ENCODE peak calls at places on chromosomes 11 and 22, in eight cellular contexts. F, S, Q, E, D, V, O and C are unnamed samples.

GRCh38 chr22:46090631-46091201 is 59.6 kb upstream of the PPARA start:
- DNase-seq in D (no peak), E (peak), S (no peak), O (peak), Q (no peak), F (no peak), V (peak), C (no peak)

GRCh38 chr11:48066881-48067800 is 86.8 kb downstream of the PTPRJ start:
- DNase-seq in D (no peak), O (no peak), Q (no peak), E (peak), F (peak), V (no peak), S (no peak), C (no peak)

GRCh38 chr22:36736701-36737320 is 33.3 kb upstream of the CACNG2 start:
- DNase-seq in F (no peak), D (no peak), S (no peak), Q (no peak), O (no peak), V (no peak), E (no peak), C (no peak)

GRCh38 chr11:86014221-86014620 is 54.7 kb downstream of the PICALM start:
- DNase-seq in D (no peak), E (no peak), S (no peak), F (no peak), O (no peak), Q (no peak), V (no peak), C (no peak)

GRCh38 chr11:107736546-107736945 is 24.7 kb upstream of the SLN start:
- DNase-seq in Q (no peak), S (no peak), V (no peak), D (no peak), E (no peak), F (no peak), O (no peak), C (no peak)

GRCh38 chr11:65026810-65027209 is 429 bp upstream of the SNX15 start:
- DNase-seq in O (peak), F (no peak), Q (no peak), S (no peak), V (no peak), D (no peak), E (no peak), C (no peak)

GRCh38 chr22:39405346-39406085 is 5.9 kb downstream of the TAB1 start:
- DNase-seq in Q (no peak), S (no peak), D (no peak), E (peak), O (peak), F (peak), V (peak), C (no peak)

GRCh38 chr11:10526974-10527918 is 13.7 kb downstream of the RNF141 start:
- DNase-seq in E (no peak), Q (no peak), D (peak), O (peak), S (no peak), F (no peak), V (no peak), C (no peak)

GRCh38 chr22:47291565-47292495 is 529.4 kb downstream of the TBC1D22A start:
- DNase-seq in V (peak), D (no peak), Q (no peak), S (no peak), F (no peak), O (no peak), E (no peak), C (no peak)

GRCh38 chr11:94129505-94130335 is 1.1 kb downstream of the PANX1 start:
- DNase-seq in O (peak), V (peak), S (peak), E (no peak), Q (peak), D (no peak), F (no peak), C (no peak)

GRCh38 chr11:95296621-95297025 is 65.6 kb upstream of the SESN3 start:
- DNase-seq in Q (no peak), D (no peak), S (no peak), F (no peak), V (no peak), E (no peak), O (no peak), C (no peak)

GRCh38 chr11:127003260-127003981 is 2.9 kb upstream of the KIRREL3 start:
- DNase-seq in D (peak), S (no peak), E (no peak), F (no peak), Q (no peak), V (no peak), O (peak), C (no peak)

GRCh38 chr22:36028646-36029405 is at the start of gene RBFOX2:
- DNase-seq in F (peak), V (peak), S (peak), E (peak), D (peak), O (peak), Q (peak), C (peak)

GRCh38 chr22:45507798-45508197 is 5.1 kb downstream of the FBLN1 start:
- DNase-seq in S (no peak), Q (no peak), E (no peak), V (no peak), D (no peak), O (no peak), F (no peak), C (no peak)

GRCh38 chr11:118928870-118929495 is 3.3 kb upstream of the BCL9L start:
- DNase-seq in V (no peak), Q (no peak), O (peak), S (no peak), D (peak), E (peak), F (peak), C (no peak)

GRCh38 chr22:19131685-19132015 is 542 bp downstream of the TSSK2 start:
- DNase-seq in O (no peak), D (no peak), F (no peak), E (no peak), Q (no peak), V (no peak), S (no peak), C (no peak)

GRCh38 chr22:19128946-19129727 is 2.0 kb upstream of the TSSK2 start:
- DNase-seq in Q (no peak), D (no peak), V (no peak), E (no peak), F (no peak), O (no peak), S (no peak), C (no peak)

GRCh38 chr22:19128009-19128401 is 3.1 kb upstream of the TSSK2 start:
- DNase-seq in V (no peak), D (no peak), O (no peak), E (no peak), Q (no peak), S (no peak), F (no peak), C (no peak)

GRCh38 chr22:19130959-19131684 is at the start of gene TSSK2:
- DNase-seq in V (no peak), O (no peak), F (no peak), E (no peak), Q (no peak), S (no peak), D (no peak), C (no peak)

DNA sequence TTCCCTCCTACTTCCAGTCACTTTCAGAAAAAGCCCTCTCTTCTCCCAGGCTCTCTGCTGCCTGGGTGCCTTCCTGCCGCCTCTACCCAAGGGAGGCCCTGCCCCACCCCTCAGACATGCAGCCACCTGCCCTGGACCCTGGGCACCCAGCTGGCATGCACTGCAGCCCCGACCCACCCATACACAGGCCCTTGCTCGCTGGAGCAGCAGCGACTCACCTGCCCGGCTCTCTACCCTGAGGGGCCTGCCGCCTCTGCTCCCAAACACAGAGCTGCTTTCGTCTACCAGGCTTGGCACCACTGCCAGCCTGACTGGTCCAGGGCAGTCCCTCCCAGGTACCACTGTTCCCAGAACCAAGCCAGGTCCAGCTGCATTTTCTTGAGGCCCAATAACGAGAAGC is 1.2 kb upstream of the TSSK2 start:
- DNase-seq in Q (no peak), O (no peak), D (no peak), V (no peak), F (no peak), E (no peak), S (peak), C (no peak)
- TF ChIP-seq POLR2A in Q (no peak), O (no peak), D (no peak), V (no peak), F (no peak), E (no peak), S (no peak), C (no peak)

GRCh38 chr11:68753300-68753699 is 2.0 kb upstream of the TESMIN start:
- DNase-seq in O (no peak), F (no peak), Q (no peak), D (no peak), V (no peak), E (no peak), S (no peak), C (no peak)

GRCh38 chr11:68750197-68750987 is 928 bp downstream of the TESMIN start:
- DNase-seq in D (no peak), F (no peak), Q (no peak), V (no peak), S (no peak), O (no peak), E (peak), C (no peak)

GRCh38 chr11:68750988-68751325 is 363 bp downstream of the TESMIN start:
- DNase-seq in E (no peak), D (no peak), Q (no peak), O (no peak), V (no peak), F (no peak), S (no peak), C (no peak)

GRCh38 chr11:68749501-68750196 is 1.7 kb downstream of the TESMIN start:
- DNase-seq in S (no peak), Q (no peak), E (no peak), D (no peak), O (peak), F (no peak), V (no peak), C (no peak)

GRCh38 chr11:68751331-68751856 is at the start of gene TESMIN:
- DNase-seq in D (peak), F (peak), O (peak), S (peak), V (peak), E (peak), Q (peak), C (peak)
- TF ChIP-seq POLR2A in D (peak), F (no peak), O (no peak), S (no peak), V (no peak), E (no peak), Q (no peak), C (no peak)

GRCh38 chr11:1576825-1577224 is 4.8 kb upstream of the DUSP8 start:
- DNase-seq in D (no peak), E (no peak), S (no peak), O (no peak), V (no peak), Q (no peak), F (no peak), C (no peak)

GRCh38 chr11:1573077-1573846 is 1.2 kb upstream of the DUSP8 start:
- DNase-seq in O (no peak), F (peak), E (no peak), D (peak), V (no peak), Q (no peak), S (peak), C (no peak)

GRCh38 chr11:1572200-1573076 is at the start of gene DUSP8:
- DNase-seq in Q (peak), S (peak), O (peak), D (peak), F (peak), V (peak), E (peak), C (peak)

GRCh38 chr11:1573847-1574255 is 1.8 kb upstream of the DUSP8 start:
- DNase-seq in S (peak), Q (no peak), E (no peak), F (peak), O (no peak), D (peak), V (peak), C (peak)

DNA sequence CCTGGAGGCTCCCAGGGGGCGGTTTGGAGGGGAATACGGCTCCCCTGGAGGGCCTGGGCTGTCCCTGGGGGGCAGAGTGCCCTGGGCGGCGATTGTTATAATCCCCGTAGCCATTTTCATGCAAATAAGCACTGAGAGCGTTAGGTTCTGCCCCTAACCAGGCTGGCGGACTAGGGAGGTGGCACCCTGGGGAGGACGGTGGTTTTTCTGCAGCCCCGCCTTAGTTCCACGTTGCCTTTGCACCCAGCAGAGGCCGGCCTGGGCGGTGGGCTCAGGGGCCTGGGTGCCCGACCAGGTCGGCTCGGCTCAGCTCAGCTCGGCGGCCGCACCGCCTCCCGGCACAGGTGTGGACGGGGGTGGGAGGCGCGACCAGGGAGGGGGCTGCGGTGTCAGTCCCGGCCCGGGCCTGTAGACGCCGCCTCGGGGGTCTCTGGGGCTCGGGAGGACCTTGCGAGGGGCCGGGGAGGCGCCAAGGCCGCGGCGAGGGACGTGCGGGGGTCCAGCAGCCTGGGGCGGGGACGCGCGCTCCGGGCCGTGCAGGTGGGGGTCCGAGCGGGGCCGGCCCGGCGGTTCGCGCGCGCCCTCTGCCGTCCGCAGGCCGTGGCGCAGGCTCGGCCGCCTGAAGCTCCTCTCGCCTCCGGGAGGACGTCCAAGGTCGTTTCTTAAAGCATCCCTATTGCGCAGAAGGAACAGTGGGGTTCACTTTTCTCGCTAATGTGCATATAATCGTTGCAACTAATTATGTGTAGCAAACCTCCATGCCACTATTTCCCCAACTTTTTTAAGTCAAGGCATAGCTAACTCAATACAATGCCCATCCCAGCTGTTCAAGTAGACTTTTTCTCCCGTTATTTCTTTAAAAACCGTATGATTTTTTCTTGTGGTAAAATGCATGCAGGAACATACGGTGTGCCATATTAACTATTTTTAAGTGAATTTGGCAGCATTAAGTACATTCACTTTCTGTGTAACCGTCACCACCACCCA is 2.5 kb upstream of the DUSP8 start:
- DNase-seq in Q (no peak), S (peak), D (peak), F (peak), O (peak), V (peak), E (peak), C (peak)
- TF ChIP-seq POLR2A in Q (no peak), S (no peak), D (no peak), F (no peak), O (no peak), V (peak), E (no peak), C (no peak)

GRCh38 chr22:19504900-19505734 is 19.1 kb downstream of the CLDN5 start:
- DNase-seq in D (no peak), O (no peak), Q (no peak), V (no peak), E (no peak), S (no peak), F (no peak), C (no peak)
- TF ChIP-seq POLR2A in D (no peak), O (no peak), Q (no peak), V (no peak), E (no peak), S (no peak), F (no peak), C (no peak)

DNA sequence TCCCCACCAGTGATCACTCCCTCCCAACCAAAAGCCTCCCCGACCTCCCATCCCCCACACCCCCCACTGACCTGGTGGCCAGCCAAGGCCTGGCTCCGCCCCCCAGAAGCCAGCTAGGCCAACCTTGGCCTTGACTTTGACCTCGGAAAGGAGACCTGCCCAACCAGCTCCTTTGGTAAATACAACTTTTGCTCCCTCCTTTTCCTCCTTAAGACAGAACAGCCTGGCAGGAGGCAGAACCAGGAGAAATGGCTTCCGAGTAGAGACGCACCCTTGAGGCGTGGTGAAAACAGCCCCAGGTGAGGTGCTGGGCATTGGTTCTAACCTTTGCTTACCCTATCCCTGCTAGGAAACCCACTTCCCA is 27.0 kb downstream of the PLEKHA7 start:
- DNase-seq in V (peak), O (no peak), D (no peak), S (no peak), F (no peak), Q (no peak), E (no peak), C (no peak)
- TF ChIP-seq POLR2A in V (no peak), O (no peak), D (no peak), S (no peak), F (no peak), Q (no peak), E (no peak), C (no peak)

DNA sequence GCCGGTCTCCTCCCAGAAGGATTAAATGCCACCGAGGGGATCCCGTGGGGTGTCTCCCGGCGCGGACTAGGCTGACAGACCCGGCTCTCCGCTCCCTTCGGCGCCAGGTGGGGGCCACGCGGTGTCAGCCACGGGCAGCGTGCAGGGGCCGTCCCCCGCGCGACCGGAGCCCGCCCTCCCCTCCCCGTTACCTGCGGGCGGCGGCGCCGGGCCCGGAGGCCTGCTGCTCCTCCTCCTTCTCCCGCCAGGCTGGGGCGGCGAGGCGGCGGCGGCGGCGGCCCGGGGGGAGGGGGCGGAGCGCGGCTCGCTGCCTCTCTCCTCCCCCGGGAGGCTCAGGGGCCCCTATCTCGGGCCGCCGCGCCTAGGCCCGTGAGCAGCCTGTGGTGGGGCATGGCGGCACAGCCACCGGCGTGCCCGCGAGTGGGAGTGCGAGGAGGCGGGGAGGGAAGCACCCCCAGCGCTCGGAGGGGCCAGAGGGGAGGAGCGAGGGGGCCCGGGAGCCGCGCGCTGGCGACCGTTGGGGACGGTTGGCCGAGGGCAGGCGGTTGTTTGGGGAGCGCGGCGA is 451 bp downstream of the ZBTB44 start:
- DNase-seq in S (peak), D (no peak), Q (peak), E (peak), V (peak), F (peak), O (peak), C (peak)
- TF ChIP-seq POLR2A in S (no peak), D (peak), Q (no peak), E (no peak), V (no peak), F (no peak), O (no peak), C (no peak)

GRCh38 chr11:66510271-66510989 is at the start of gene BBS1:
- DNase-seq in D (peak), F (peak), V (peak), E (peak), O (peak), Q (peak), S (peak), C (peak)
- TF ChIP-seq POLR2A in D (peak), F (peak), V (peak), E (no peak), O (no peak), Q (peak), S (no peak), C (peak)

GRCh38 chr22:19965771-19966709 is 24.4 kb upstream of the TXNRD2 start:
- DNase-seq in V (no peak), Q (no peak), E (no peak), D (no peak), S (no peak), F (no peak), O (no peak), C (no peak)

GRCh38 chr22:19964701-19965386 is 23.2 kb upstream of the TXNRD2 start:
- DNase-seq in V (no peak), D (no peak), E (no peak), S (no peak), O (no peak), Q (no peak), F (no peak), C (no peak)

GRCh38 chr22:19962909-19963806 is 21.5 kb upstream of the TXNRD2 start:
- DNase-seq in S (peak), V (no peak), Q (no peak), O (peak), F (no peak), E (peak), D (no peak), C (no peak)

GRCh38 chr22:19962246-19962908 is 20.8 kb upstream of the TXNRD2 start:
- DNase-seq in E (peak), S (peak), F (peak), D (peak), O (peak), Q (no peak), V (no peak), C (peak)

DNA sequence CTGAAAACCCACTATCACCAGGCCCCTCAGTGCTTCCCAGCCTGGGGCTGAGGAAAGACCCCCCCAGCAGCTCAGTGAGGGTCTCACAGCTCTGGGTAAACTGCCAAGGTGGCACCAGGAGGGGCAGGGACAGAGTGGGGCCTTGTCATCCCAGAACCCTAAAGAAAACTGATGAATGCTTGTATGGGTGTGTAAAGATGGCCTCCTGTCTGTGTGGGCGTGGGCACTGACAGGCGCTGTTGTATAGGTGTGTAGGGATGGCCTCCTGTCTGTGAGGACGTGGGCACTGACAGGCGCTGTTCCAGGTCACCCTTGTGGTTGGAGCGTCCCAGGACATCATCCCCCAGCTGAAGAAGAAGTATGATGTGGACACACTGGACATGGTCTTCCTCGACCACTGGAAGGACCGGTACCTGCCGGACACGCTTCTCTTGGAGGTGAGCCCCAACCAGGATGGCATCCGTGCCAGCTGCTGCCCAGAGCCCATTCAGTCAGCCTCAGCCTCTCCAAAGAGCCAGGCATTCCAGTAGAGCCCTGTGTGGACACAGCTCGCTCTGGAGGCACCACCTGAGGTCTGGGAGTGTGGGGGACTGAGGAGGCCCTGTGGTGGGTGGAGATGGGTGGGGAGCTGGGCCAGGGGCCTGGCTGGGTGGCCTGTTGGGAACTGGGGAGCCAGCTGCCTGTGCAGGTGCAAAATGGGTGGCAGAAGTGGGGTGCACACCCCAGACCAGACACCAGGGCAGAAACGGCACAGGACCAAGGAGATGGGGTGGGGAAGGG is 22.4 kb upstream of the TXNRD2 start:
- DNase-seq in F (no peak), D (no peak), O (no peak), Q (no peak), S (no peak), V (no peak), E (no peak), C (no peak)
- TF ChIP-seq POLR2A in F (no peak), D (no peak), O (no peak), Q (no peak), S (no peak), V (no peak), E (no peak), C (peak)